ENCODE peak calls at places on chromosomes 2 and 18, in eight cellular contexts. F is activated gamma-delta T cell; O is stromal cell of bone marrow; G is M059J; A is HFFc6; D is NCI-H69; M is stimulated activated CD4-positive, alpha-beta T cell treated with anti-CD3 and anti-CD28 coated beads, Interleukin-1b, Interleukin-23, amount 100 ng/mL, for 24 hours; X is GM23248. J is an unnamed sample.

GRCh38 chr2:36569267-36569860 is 28.6 kb downstream of the FEZ2 start:
- DNase-seq in F (no peak), O (no peak), G (peak; percentile 62), A (no peak), D (no peak), M (no peak), X (peak; percentile 41), J (no peak)

GRCh38 chr2:180050246-180050645 is 43.1 kb upstream of the CWC22 start:
- DNase-seq in F (no peak), O (no peak), G (no peak), A (no peak), D (no peak), M (no peak), X (peak; percentile 46), J (peak; percentile 59)

GRCh38 chr2:57408587-57408986 is 638.0 kb upstream of the VRK2 start:
- DNase-seq in F (no peak), O (no peak), G (no peak), A (no peak), D (no peak), M (no peak), X (no peak), J (no peak)

GRCh38 chr2:36468463-36469266 is 113.1 kb downstream of the CRIM1 start:
- DNase-seq in F (no peak), O (no peak), G (no peak), A (peak; percentile 76), D (no peak), M (no peak), X (peak; percentile 59), J (peak; percentile 94)

GRCh38 chr18:62678847-62679535 is 36.4 kb upstream of the PHLPP1 start:
- DNase-seq in F (no peak), O (no peak), G (no peak), A (no peak), D (peak; percentile 99), M (no peak), X (no peak), J (no peak)

GRCh38 chr2:100786985-100787384 is 33.0 kb upstream of the NPAS2 start:
- DNase-seq in F (no peak), O (no peak), G (no peak), A (no peak), D (no peak), M (no peak), X (no peak), J (no peak)

GRCh38 chr2:100483892-100484291 is 13.6 kb downstream of the NMS start:
- DNase-seq in F (no peak), O (no peak), G (no peak), A (no peak), D (no peak), M (no peak), X (no peak), J (no peak)

GRCh38 chr2:111213877-111214276 is 93.2 kb downstream of the BCL2L11 start:
- DNase-seq in F (no peak), O (no peak), G (no peak), A (no peak), D (no peak), M (no peak), X (no peak), J (no peak)

GRCh38 chr2:234852941-234853340 is 98.9 kb upstream of the SH3BP4 start:
- DNase-seq in F (no peak), O (no peak), G (no peak), A (no peak), D (no peak), M (no peak), X (no peak), J (no peak)

GRCh38 chr18:74284501-74285004 is 7.2 kb downstream of the CYB5A start:
- DNase-seq in F (no peak), O (no peak), G (no peak), A (no peak), D (peak; percentile 91), M (no peak), X (no peak), J (no peak)